ENCODE peak calls at places on chromosomes 3 and 15, in six cellular contexts. J is cardiac muscle cell; M is CD8-positive, alpha-beta T cell; R is iPS DF 6.9; Z is HCT116; F is hepatocyte. A is an unnamed sample. For H3K4me1 and H3K36me3, the result is how much of the 10 kb centered on the place peaks cover.

GRCh38 chr3:131549340-131549739 is 46.6 kb upstream of the MRPL3 start:
- DNase-seq in M (no peak), Z (peak), F (no peak), R (no peak), J (no peak), A (no peak)

GRCh38 chr3:196611761-196612483 is 27.6 kb upstream of the NRROS start:
- DNase-seq in J (peak), F (no peak), M (no peak), R (no peak), Z (no peak), A (no peak)

GRCh38 chr3:41117398-41117870 is 81.9 kb upstream of the CTNNB1 start:
- DNase-seq in J (peak), R (no peak), M (peak), F (peak), Z (peak), A (peak)

GRCh38 chr3:51718547-51719412 is 11.9 kb downstream of the GRM2 start:
- DNase-seq in M (peak), J (peak), Z (peak), R (peak), F (peak), A (peak)

GRCh38 chr3:193905541-193905940 is 230.4 kb upstream of the HES1 start:
- DNase-seq in F (no peak), R (no peak), J (no peak), M (no peak), Z (no peak), A (no peak)

GRCh38 chr3:197736491-197737318 is at the start of gene RUBCN:
- DNase-seq in F (peak), R (peak), Z (peak), M (peak), J (peak), A (peak)

GRCh38 chr3:116815831-116816588 is 106.4 kb downstream of the TUSC7 start:
- DNase-seq in M (no peak), F (peak), J (peak), Z (no peak), R (no peak), A (no peak)

GRCh38 chr3:11570251-11570650 is 73.5 kb downstream of the VGLL4 start:
- DNase-seq in J (no peak), F (no peak), R (no peak), M (no peak), Z (no peak), A (no peak)

GRCh38 chr15:62119224-62119925 is 45.7 kb downstream of the C2CD4B start:
- DNase-seq in M (no peak), Z (peak), F (peak), J (peak), R (no peak), A (no peak)

GRCh38 chr15:77713281-77713680 is 80.6 kb upstream of the LINGO1 start:
- DNase-seq in Z (no peak), F (no peak), M (no peak), J (no peak), R (no peak), A (no peak)

GRCh38 chr3:56921573-56922571 is 120.1 kb upstream of the ARHGEF3 start:
- DNase-seq in M (peak), R (no peak), F (peak), Z (no peak), J (peak), A (no peak)

GRCh38 chr3:122312826-122313225 is 12.2 kb upstream of the CSTA start:
- DNase-seq in F (no peak), Z (no peak), J (peak), M (no peak), R (no peak), A (no peak)

GRCh38 chr3:144501419-144501818 is 529.8 kb downstream of the DIPK2A start:
- DNase-seq in F (no peak), R (no peak), M (no peak), J (no peak), Z (no peak), A (no peak)

GRCh38 chr15:100770781-100771584 is 108.6 kb upstream of the ALDH1A3 start:
- DNase-seq in F (no peak), R (no peak), J (no peak), M (no peak), Z (no peak), A (no peak)

GRCh38 chr3:22495826-22496225 is 707.3 kb upstream of the UBE2E2 start:
- DNase-seq in F (no peak), Z (no peak), R (no peak), M (no peak), J (no peak), A (no peak)

GRCh38 chr3:134699721-134700120 is 48.9 kb upstream of the KY start:
- DNase-seq in J (no peak), F (no peak), M (no peak), R (no peak), Z (no peak), A (no peak)

GRCh38 chr3:146313411-146314111 is 62.7 kb upstream of the PLSCR4 start:
- DNase-seq in R (no peak), M (no peak), Z (peak), J (peak), F (no peak), A (no peak)

GRCh38 chr15:45747426-45747825 is 112.6 kb downstream of the SQOR start:
- DNase-seq in J (no peak), M (no peak), R (no peak), Z (no peak), F (no peak), A (no peak)

GRCh38 chr3:32460031-32460749 is 42.5 kb downstream of the CMTM6 start:
- DNase-seq in R (peak), Z (no peak), M (peak), F (peak), J (no peak), A (peak)
- H3K4me3 ChIP-seq in R (no peak), Z (no peak), M (peak), F (no peak), J (no peak), A (peak)

GRCh38 chr15:91941871-91942270 is 88.4 kb downstream of the SLCO3A1 start:
- DNase-seq in J (peak), R (no peak), F (no peak), Z (no peak), M (no peak), A (peak)
- H3K4me1 ChIP-seq in J (half or more), R (under half), F (under half), Z (under half), M (under half), A (under half)

DNA sequence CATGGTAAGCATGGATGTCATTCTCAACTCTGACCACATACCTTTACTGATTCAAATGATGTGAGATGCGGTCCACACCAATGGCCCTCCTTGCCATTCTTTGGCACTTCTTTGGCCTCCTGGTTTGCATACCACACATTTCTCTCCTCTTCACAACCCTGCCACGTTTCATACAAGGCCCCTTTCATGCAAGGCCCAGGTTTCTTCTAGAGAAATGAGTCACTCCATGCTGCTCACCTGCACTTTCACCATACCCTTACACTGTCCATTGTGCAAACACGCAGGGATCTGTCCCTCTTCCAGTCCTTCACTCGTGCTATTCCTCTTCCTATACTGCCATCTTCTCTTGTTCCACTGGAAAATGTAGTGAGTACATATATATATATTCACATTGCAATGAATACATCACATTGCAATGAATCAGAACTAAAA is 24.4 kb upstream of the SLC24A5 start:
- DNase-seq in R (no peak), J (no peak), M (no peak), Z (no peak), F (no peak), A (no peak)
- H3K36me3 ChIP-seq in R (under half), J (under half), M (under half), Z (under half), F (under half), A (under half)

GRCh38 chr3:142560118-142560517 is 18.4 kb downstream of the ATR start:
- DNase-seq in F (no peak), R (no peak), Z (no peak), J (no peak), M (no peak), A (no peak)
- H3K4me3 ChIP-seq in F (no peak), R (no peak), Z (no peak), J (no peak), M (no peak), A (no peak)

DNA sequence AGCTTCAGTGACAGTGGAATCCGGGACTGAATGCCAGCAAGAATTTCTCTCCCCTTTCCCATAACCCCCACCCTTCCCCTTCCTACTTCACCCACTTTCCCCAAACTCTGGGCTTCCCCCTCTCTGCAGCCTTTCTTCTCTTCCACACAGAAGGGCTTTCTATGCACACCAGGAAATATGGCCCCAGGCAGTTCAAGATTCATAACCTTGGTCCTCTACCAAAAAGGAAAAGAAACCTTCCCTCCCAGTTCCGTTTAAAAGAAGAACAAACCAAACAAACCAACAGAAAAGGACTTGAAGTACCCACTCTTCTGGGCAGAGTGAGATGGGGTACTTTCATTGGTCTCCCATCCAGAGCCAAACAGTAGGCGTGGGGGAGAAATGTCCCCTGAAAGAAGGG is 68.8 kb upstream of the ABHD2 start:
- DNase-seq in J (no peak), Z (no peak), F (no peak), R (no peak), M (no peak), A (no peak)
- H3K4me1 ChIP-seq in J (under half), Z (under half), F (under half), R (under half), M (under half), A (under half)

GRCh38 chr3:36989568-36989967 is 3.4 kb downstream of the EPM2AIP1 start:
- DNase-seq in J (no peak), Z (no peak), M (no peak), F (no peak), R (no peak), A (no peak)
- H3K36me3 ChIP-seq in J (under half), Z (under half), M (under half), F (under half), R (under half), A (under half)

GRCh38 chr3:46811615-46812236 is 51.5 kb downstream of the MYL3 start:
- DNase-seq in Z (no peak), M (no peak), F (peak), R (peak), J (no peak), A (no peak)

DNA sequence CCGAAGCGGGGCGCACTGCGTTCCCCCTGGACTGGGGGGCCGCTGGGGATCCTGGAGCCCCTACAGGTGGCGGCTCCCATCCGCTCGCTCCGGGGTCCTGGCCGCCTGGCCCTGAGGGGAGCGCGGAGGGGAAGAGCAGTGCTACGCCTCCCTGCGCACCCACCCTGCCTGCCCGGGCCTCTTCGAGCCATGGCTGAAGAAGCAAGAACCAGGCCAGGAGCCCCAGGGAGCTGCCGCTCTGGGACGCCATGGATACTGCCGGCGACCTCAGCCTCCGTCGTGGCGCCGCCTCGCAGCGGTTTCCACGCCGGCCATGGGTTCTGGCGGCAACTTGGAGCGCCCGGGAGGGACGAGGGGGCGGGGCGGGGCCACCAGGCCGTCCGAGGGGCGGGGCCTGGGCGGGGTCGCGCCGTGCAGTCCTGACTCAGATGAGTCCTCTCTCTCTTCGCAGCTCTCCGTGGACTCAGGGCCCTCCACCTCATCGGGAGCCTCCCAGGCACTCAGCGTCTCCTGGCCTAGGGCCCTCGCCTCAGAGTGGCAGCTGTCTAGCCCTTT is 50.9 kb downstream of the MYL3 start:
- DNase-seq in Z (no peak), R (peak), M (peak), F (peak), J (peak), A (peak)
- H3K4me3 ChIP-seq in Z (no peak), R (peak), M (peak), F (peak), J (no peak), A (no peak)

DNA sequence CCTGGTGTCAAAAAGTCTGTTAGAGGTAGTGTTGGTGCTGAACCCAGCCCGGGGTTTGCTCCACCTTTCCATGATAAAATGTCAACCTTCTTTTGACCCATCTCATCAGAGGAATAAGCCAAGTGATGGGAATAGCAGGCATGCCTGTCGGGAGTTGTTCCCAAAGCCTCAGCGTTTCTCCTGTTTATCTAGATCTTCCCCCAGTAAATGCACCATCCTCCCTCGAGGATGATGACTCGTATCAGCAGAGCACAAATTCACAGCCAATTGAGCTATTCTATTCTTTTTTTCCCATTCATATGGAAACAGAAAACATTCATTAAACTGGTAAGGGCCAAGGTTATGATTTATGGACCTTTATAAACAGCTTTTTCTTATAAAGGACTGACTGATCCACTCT is 207.1 kb downstream of the PLCL2 start:
- DNase-seq in R (no peak), F (no peak), J (no peak), M (no peak), Z (no peak), A (no peak)
- H3K4me1 ChIP-seq in R (under half), F (under half), J (under half), M (under half), Z (under half), A (under half)

GRCh38 chr3:4907050-4907449 is 72.2 kb upstream of the BHLHE40 start:
- DNase-seq in F (no peak), M (no peak), Z (no peak), J (no peak), R (no peak), A (no peak)
- H3K36me3 ChIP-seq in F (under half), M (under half), Z (under half), J (under half), R (under half), A (under half)

GRCh38 chr15:99174567-99174966 is 69.7 kb downstream of the SYNM start:
- DNase-seq in F (no peak), J (no peak), M (no peak), Z (no peak), R (no peak), A (no peak)
- H3K4me3 ChIP-seq in F (no peak), J (no peak), M (no peak), Z (no peak), R (no peak), A (no peak)